ENCODE peak calls at places on chromosomes 1 and 21, in ten cellular contexts. C is GM06990; O is endothelial cell; G is RWPE1; B is CD4-positive, alpha-beta T cell; X is GM23338; Y is cardiac fibroblast; S is GM13976; N is astrocyte of the spinal cord; K is heart left ventricle. F is an unnamed sample.

GRCh38 chr1:183278736-183279591 is 92.9 kb downstream of the LAMC2 start:
- DNase-seq in X (no peak), B (no peak), O (no peak), G (peak), S (no peak), K (no peak), N (peak), Y (peak), C (no peak), F (no peak)

GRCh38 chr21:44378646-44379581 is 25.5 kb downstream of the TRPM2 start:
- DNase-seq in B (no peak), Y (no peak), X (no peak), G (no peak), S (no peak), K (peak), N (no peak), C (no peak), O (no peak), F (no peak)

GRCh38 chr1:151011154-151011850 is 3.1 kb downstream of the PRUNE1 start:
- DNase-seq in N (no peak), K (no peak), B (no peak), Y (no peak), S (no peak), X (no peak), C (no peak), G (no peak), O (no peak), F (no peak)

GRCh38 chr1:31932491-31933316 is 5.5 kb downstream of the PTP4A2 start:
- DNase-seq in X (no peak), O (no peak), C (no peak), B (no peak), G (no peak), K (no peak), N (no peak), S (no peak), Y (no peak), F (no peak)

GRCh38 chr1:230186003-230186863 is 119.2 kb downstream of the GALNT2 start:
- DNase-seq in Y (peak), G (peak), S (no peak), O (no peak), K (no peak), B (no peak), C (no peak), N (peak), X (peak), F (peak)

GRCh38 chr1:38475624-38476005 is 384.0 kb downstream of the RRAGC start:
- DNase-seq in O (no peak), C (peak), N (no peak), S (peak), Y (no peak), K (no peak), G (no peak), B (no peak), X (peak), F (no peak)

GRCh38 chr1:112778136-112778535 is 63.0 kb upstream of the PPM1J start:
- DNase-seq in S (no peak), K (no peak), O (no peak), Y (no peak), B (no peak), X (no peak), C (no peak), G (no peak), N (no peak), F (no peak)

GRCh38 chr1:98794196-98794886 is 132.8 kb downstream of the SNX7 start:
- DNase-seq in B (peak), O (peak), C (no peak), K (peak), S (peak), Y (peak), G (peak), N (peak), X (peak), F (peak)

GRCh38 chr1:223411309-223411708 is 18.1 kb downstream of the CCDC185 start:
- DNase-seq in B (no peak), G (no peak), S (no peak), N (peak), Y (peak), C (no peak), O (no peak), K (no peak), X (no peak), F (no peak)

GRCh38 chr1:24972257-24973242 is 42.5 kb upstream of the RUNX3 start:
- DNase-seq in O (no peak), B (no peak), C (no peak), X (no peak), S (no peak), G (peak), Y (no peak), N (no peak), K (no peak), F (no peak)

GRCh38 chr1:5881526-5882222 is 110.6 kb downstream of the NPHP4 start:
- DNase-seq in Y (no peak), K (no peak), X (no peak), S (no peak), C (no peak), B (no peak), N (no peak), G (no peak), O (no peak), F (no peak)

GRCh38 chr1:106700151-106700550 is 356.3 kb upstream of the PRMT6 start:
- DNase-seq in N (peak), O (no peak), X (no peak), C (no peak), Y (peak), S (no peak), K (no peak), G (no peak), B (no peak), F (no peak)

GRCh38 chr21:40923361-40923760 is 76.4 kb upstream of the DSCAM start:
- DNase-seq in O (no peak), B (no peak), C (no peak), N (no peak), G (peak), Y (no peak), S (no peak), X (no peak), K (no peak), F (no peak)

GRCh38 chr1:245855846-245856730 is 651.0 kb downstream of the SMYD3 start:
- DNase-seq in K (no peak), Y (no peak), N (no peak), C (no peak), G (no peak), B (no peak), S (no peak), O (no peak), X (peak), F (no peak)

GRCh38 chr1:50620680-50621329 is 197.6 kb upstream of the DMRTA2 start:
- DNase-seq in K (no peak), N (peak), C (no peak), O (no peak), Y (peak), X (peak), B (no peak), S (no peak), G (peak), F (no peak)

GRCh38 chr1:41503507-41504125 is 19.1 kb upstream of the EDN2 start:
- DNase-seq in C (no peak), N (no peak), K (no peak), S (no peak), X (no peak), B (no peak), G (no peak), Y (no peak), O (no peak), F (no peak)

GRCh38 chr1:240649733-240650700 is 38.1 kb upstream of the GREM2 start:
- DNase-seq in O (no peak), G (no peak), B (no peak), X (no peak), Y (no peak), N (no peak), K (no peak), S (no peak), C (no peak), F (no peak)

GRCh38 chr1:201880928-201881571 is 7.6 kb upstream of the SHISA4 start:
- DNase-seq in Y (no peak), O (no peak), C (no peak), X (no peak), G (no peak), N (no peak), K (no peak), B (no peak), S (no peak), F (no peak)

GRCh38 chr1:186806477-186806876 is 22.3 kb upstream of the PLA2G4A start:
- DNase-seq in B (no peak), X (peak), G (peak), S (no peak), O (peak), Y (peak), N (no peak), C (no peak), K (no peak), F (peak)

GRCh38 chr21:35138665-35139381 is 89.7 kb upstream of the RUNX1 start:
- DNase-seq in C (peak), Y (peak), S (peak), O (no peak), N (peak), X (peak), K (no peak), B (peak), G (peak), F (peak)

GRCh38 chr1:73839922-73840321 is 358.1 kb downstream of the LRRIQ3 start:
- DNase-seq in O (peak), Y (peak), C (no peak), B (no peak), K (no peak), G (no peak), X (peak), N (peak), S (no peak), F (peak)

GRCh38 chr1:50959303-50959912 is 659 bp downstream of the FAF1 start:
- DNase-seq in S (peak), G (peak), K (peak), C (no peak), Y (peak), X (peak), O (no peak), B (no peak), N (peak), F (peak)

GRCh38 chr1:21397813-21398188 is 42.1 kb upstream of the NBPF3 start:
- DNase-seq in X (peak), S (peak), B (peak), C (peak), K (no peak), Y (no peak), G (no peak), O (no peak), N (no peak), F (peak)

GRCh38 chr1:27724961-27725373 is 794 bp upstream of the FAM76A start:
- DNase-seq in N (no peak), K (peak), C (no peak), S (no peak), G (no peak), Y (peak), B (no peak), X (peak), O (no peak), F (no peak)

GRCh38 chr1:7459915-7460314 is 311.2 kb upstream of the VAMP3 start:
- DNase-seq in X (no peak), K (no peak), B (no peak), C (no peak), O (no peak), G (no peak), S (no peak), N (no peak), Y (no peak), F (no peak)

GRCh38 chr1:228164561-228165371 is 838 bp upstream of the IBA57 start:
- DNase-seq in B (no peak), O (no peak), Y (no peak), G (no peak), N (no peak), C (peak), K (no peak), S (no peak), X (no peak), F (no peak)

GRCh38 chr1:44084998-44085675 is 33.5 kb upstream of the KLF17 start:
- DNase-seq in N (peak), O (no peak), Y (peak), X (no peak), C (no peak), K (no peak), B (no peak), G (peak), S (no peak), F (no peak)

DNA sequence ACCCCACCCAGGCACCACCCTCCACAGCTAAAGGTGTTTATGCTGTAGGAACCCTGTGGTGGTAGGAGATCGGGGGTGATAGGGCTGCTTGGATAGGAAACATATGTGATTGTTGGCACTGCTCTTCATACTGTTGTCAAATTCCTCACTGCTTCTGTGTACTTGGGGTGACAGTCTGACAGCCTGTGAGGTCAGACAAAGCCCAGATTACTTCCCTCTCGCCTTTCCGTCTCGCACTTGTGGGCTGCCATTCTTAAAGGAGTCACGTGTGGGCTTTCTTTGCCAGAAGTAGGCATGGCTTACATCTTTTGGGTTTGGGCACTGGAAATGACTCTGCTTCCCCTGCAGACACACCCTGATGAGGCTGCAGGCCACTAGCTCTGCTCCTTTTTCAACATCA is 363.8 kb downstream of the DISC1 start:
- DNase-seq in K (peak), S (no peak), O (no peak), X (no peak), C (no peak), B (no peak), Y (peak), G (no peak), N (no peak), F (no peak)
- TF ChIP-seq CTCF in K (no peak), S (no peak), O (no peak), X (no peak), C (no peak), B (no peak), Y (no peak), G (no peak), N (no peak), F (no peak)

GRCh38 chr1:2459757-2460156 is 16.3 kb upstream of the PLCH2 start:
- DNase-seq in B (no peak), S (no peak), N (peak), O (no peak), G (no peak), Y (peak), C (no peak), K (peak), X (no peak), F (no peak)
- TF ChIP-seq CTCF in B (no peak), S (no peak), N (peak), O (no peak), G (no peak), Y (no peak), C (no peak), K (peak), X (peak), F (no peak)

DNA sequence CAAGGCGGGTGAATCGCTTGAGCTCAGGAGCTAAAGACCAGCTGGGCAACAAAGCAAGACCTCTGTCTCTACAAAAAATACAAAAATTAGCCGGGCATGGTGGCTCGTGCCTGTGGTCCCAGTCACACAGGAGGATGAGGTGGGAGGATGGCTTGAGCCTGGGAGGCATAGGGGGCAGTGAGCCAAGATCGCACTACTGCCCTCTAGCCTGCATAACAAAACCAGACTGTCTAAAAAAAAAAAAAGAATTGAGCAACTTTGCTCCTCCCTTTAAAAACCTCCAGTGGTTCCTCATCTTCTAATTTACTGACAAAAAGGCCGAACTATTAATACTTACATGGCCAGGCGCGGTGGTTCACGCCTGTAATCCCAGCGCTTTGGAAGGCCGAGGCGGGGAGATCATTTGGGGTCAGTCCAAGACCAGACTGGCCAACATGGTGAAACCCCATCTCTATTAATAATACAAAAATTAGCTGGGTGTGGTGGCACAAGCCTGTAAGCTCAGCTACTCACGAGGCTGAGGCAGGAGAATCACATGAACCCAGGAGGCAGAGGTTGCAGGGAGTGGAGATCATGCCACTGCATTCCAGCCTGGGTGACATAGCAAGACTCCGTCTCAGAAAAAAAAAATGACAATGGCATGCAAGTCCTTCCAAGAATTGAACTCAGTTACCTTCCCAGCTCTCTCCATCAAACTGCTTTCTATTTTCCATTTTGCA is 4.4 kb downstream of the ACBD3 start:
- DNase-seq in B (no peak), O (peak), S (peak), X (peak), G (peak), K (peak), Y (peak), N (peak), C (peak), F (no peak)
- TF ChIP-seq CTCF in B (no peak), O (no peak), S (no peak), X (peak), G (peak), K (peak), Y (peak), N (peak), C (peak), F (no peak)

GRCh38 chr1:205594846-205595245 is 37.0 kb downstream of the ELK4 start:
- DNase-seq in C (no peak), O (no peak), X (no peak), K (no peak), N (no peak), G (no peak), Y (no peak), S (no peak), B (no peak), F (peak)

GRCh38 chr1:205595435-205595834 is 36.4 kb downstream of the ELK4 start:
- DNase-seq in O (no peak), B (no peak), C (peak), Y (no peak), S (no peak), G (no peak), X (no peak), N (no peak), K (no peak), F (no peak)

GRCh38 chr1:205593532-205593931 is 38.3 kb downstream of the ELK4 start:
- DNase-seq in G (no peak), S (no peak), K (no peak), O (no peak), B (no peak), N (no peak), X (no peak), C (peak), Y (no peak), F (no peak)

GRCh38 chr1:205592443-205593003 is 39.3 kb downstream of the ELK4 start:
- DNase-seq in Y (no peak), C (no peak), S (no peak), K (no peak), G (no peak), N (no peak), X (no peak), O (no peak), B (no peak), F (no peak)

DNA sequence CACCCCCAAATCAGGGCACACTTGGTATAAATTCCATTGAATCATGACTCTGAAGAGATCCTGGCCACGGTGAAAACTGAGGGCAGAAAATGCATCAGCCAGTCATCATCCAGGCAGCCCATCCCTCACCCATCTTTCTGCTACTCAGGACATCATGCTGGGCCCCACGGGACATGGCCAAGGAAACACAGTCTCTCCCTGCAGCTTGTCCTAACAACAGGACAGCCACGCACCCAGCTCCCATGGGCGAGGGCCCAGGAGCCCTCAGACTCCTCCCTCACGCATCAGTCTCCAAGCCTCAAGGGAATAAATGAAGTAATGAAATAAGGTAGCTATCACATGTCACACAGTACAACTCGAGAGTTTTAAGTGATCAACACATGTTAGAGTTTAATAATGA is 37.8 kb downstream of the ELK4 start:
- DNase-seq in Y (no peak), O (no peak), B (no peak), C (no peak), K (no peak), N (no peak), X (no peak), G (no peak), S (no peak), F (no peak)
- TF ChIP-seq CTCF in Y (no peak), O (no peak), B (no peak), C (no peak), K (no peak), N (no peak), X (no peak), G (no peak), S (no peak), F (no peak)

F was measured in activated CD8-positive, alpha-beta T cell treated with anti-CD3 and anti-CD28 coated beads for 36 hours.